ENCODE peak calls at places on chromosomes 2 and 18, in five cellular contexts. J, Z, A, M and F are unnamed samples.

GRCh38 chr18:7566244-7566586 is 901 bp upstream of the PTPRM start:
- DNase-seq in A (no peak), J (no peak), M (no peak), Z (no peak), F (no peak)

GRCh38 chr18:67199993-67200617 is 316.4 kb downstream of the DSEL start:
- DNase-seq in A (peak; percentile 53), M (peak; percentile 24), Z (peak; percentile 48), J (no peak), F (peak; percentile 11)

GRCh38 chr18:24396082-24396623 is 1.5 kb downstream of the OSBPL1A start:
- DNase-seq in M (no peak), J (no peak), Z (no peak), A (no peak), F (no peak)

GRCh38 chr18:44856157-44856556 is 175.5 kb downstream of the SETBP1 start:
- DNase-seq in J (no peak), M (no peak), A (no peak), Z (no peak), F (no peak)

GRCh38 chr18:50194623-50195532 is at the start of gene MYO5B:
- DNase-seq in J (peak; percentile 71), M (peak; percentile 44), A (peak; percentile 63), Z (peak; percentile 7), F (no peak)

GRCh38 chr18:48922801-48923730 is 27.7 kb downstream of the SMAD7 start:
- DNase-seq in M (peak; percentile 71), Z (no peak), J (peak; percentile 30), A (no peak), F (no peak)

GRCh38 chr2:88429929-88430328 is 22.6 kb downstream of the FOXI3 start:
- DNase-seq in A (no peak), J (no peak), M (peak; percentile 43), Z (no peak), F (no peak)

GRCh38 chr2:176473177-176473576 is 203.9 kb downstream of the MTX2 start:
- DNase-seq in M (no peak), J (no peak), Z (no peak), A (no peak), F (no peak)

GRCh38 chr2:65548571-65549261 is 116.3 kb upstream of the SPRED2 start:
- DNase-seq in M (no peak), Z (no peak), A (no peak), J (no peak), F (no peak)

GRCh38 chr2:165572155-165572554 is 102.7 kb downstream of the CSRNP3 start:
- DNase-seq in A (no peak), J (no peak), M (no peak), Z (no peak), F (no peak)

GRCh38 chr2:148813603-148814065 is 61.4 kb upstream of the KIF5C start:
- DNase-seq in M (peak; percentile 50), Z (no peak), A (no peak), J (peak; percentile 93), F (peak; percentile 76)

GRCh38 chr2:69975136-69975852 is 13.9 kb upstream of the ASPRV1 start:
- DNase-seq in J (no peak), A (no peak), M (peak; percentile 44), Z (no peak), F (no peak)

GRCh38 chr2:45330617-45331016 is 280.4 kb downstream of the SRBD1 start:
- DNase-seq in Z (peak; percentile 31), M (no peak), J (no peak), A (peak; percentile 54), F (no peak)

GRCh38 chr2:72457801-72458516 is 310.3 kb upstream of the CYP26B1 start:
- DNase-seq in Z (no peak), J (no peak), M (no peak), A (no peak), F (no peak)

GRCh38 chr2:1283856-1284255 is 129.4 kb upstream of the TPO start:
- DNase-seq in M (no peak), J (no peak), A (no peak), Z (no peak), F (no peak)

GRCh38 chr2:212337486-212338343 is 200.9 kb downstream of the ERBB4 start:
- DNase-seq in J (no peak), A (no peak), M (no peak), Z (no peak), F (no peak)

GRCh38 chr2:230906471-230907230 is 18.4 kb downstream of the GPR55 start:
- DNase-seq in Z (no peak), M (no peak), A (no peak), J (no peak), F (no peak)

GRCh38 chr18:58785171-58785805 is 79.4 kb upstream of the ZNF532 start:
- DNase-seq in J (no peak), A (no peak), M (no peak), Z (peak; percentile 98), F (no peak)

GRCh38 chr2:198615972-198616371 is 811.6 kb downstream of the PLCL1 start:
- DNase-seq in A (no peak), M (no peak), Z (no peak), J (no peak), F (no peak)

GRCh38 chr2:226873826-226874225 is 38.0 kb downstream of the RHBDD1 start:
- DNase-seq in Z (no peak), J (no peak), A (no peak), M (no peak), F (no peak)

GRCh38 chr2:194819367-194819766 is 837.7 kb upstream of the SLC39A10 start:
- DNase-seq in M (no peak), A (no peak), J (no peak), Z (no peak), F (no peak)

GRCh38 chr2:153101187-153101586 is 377.4 kb downstream of the RPRM start:
- DNase-seq in J (no peak), A (peak; percentile 23), Z (no peak), M (no peak), F (no peak)

GRCh38 chr2:136306801-136307200 is 188.9 kb upstream of the CXCR4 start:
- DNase-seq in J (no peak), M (no peak), Z (no peak), A (no peak), F (no peak)

GRCh38 chr2:104914509-104914908 is 60.6 kb downstream of the POU3F3 start:
- DNase-seq in Z (no peak), M (no peak), J (no peak), A (no peak), F (no peak)

GRCh38 chr2:239211391-239212094 is 189.3 kb downstream of the HDAC4 start:
- DNase-seq in M (no peak), A (no peak), J (no peak), Z (no peak), F (no peak)

DNA sequence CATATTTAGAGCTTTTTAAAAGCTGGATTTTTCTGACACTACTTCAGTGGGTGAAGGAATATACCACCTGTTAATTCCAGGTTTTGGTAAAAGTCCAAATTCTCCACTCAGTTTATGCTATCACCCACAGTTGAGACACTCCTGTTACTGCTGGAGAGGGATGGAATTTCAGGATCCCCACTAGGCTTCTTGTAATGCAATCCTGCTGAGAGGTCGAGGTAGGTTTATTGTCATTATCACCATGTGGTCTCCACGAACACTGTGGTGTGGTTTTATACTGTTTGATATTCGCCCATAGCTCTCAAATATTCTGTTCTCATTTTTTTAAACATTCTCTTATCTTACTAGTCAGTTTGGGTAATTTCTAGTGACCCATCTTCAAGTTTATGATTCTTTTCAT is 167.9 kb downstream of the CCDC102B start:
- DNase-seq in J (no peak), A (no peak), Z (no peak), M (no peak), F (no peak)
- TF ChIP-seq ESRRA in J (no peak), A (no peak), Z (no peak), M (no peak), F (no peak)

GRCh38 chr2:200025717-200026116 is 70.3 kb downstream of the MAIP1 start:
- DNase-seq in J (no peak), M (no peak), A (no peak), Z (no peak), F (no peak)

GRCh38 chr2:200022511-200022910 is 67.1 kb downstream of the MAIP1 start:
- DNase-seq in Z (no peak), A (no peak), J (no peak), M (no peak), F (no peak)

GRCh38 chr2:200023570-200023969 is 68.2 kb downstream of the MAIP1 start:
- DNase-seq in J (no peak), Z (no peak), M (no peak), A (no peak), F (no peak)

GRCh38 chr2:200026312-200026711 is 70.9 kb downstream of the MAIP1 start:
- DNase-seq in A (no peak), M (no peak), J (no peak), Z (no peak), F (no peak)

GRCh38 chr2:200021449-200022114 is 66.2 kb downstream of the MAIP1 start:
- DNase-seq in J (no peak), Z (no peak), A (no peak), M (no peak), F (no peak)
- TF ChIP-seq ESRRA in J (no peak), Z (no peak), A (no peak), M (no peak), F (no peak)

GRCh38 chr2:188734688-188735087 is 239.5 kb upstream of the COL3A1 start:
- DNase-seq in A (no peak), Z (no peak), J (peak; percentile 17), M (no peak), F (no peak)
- TF ChIP-seq ESRRA in A (no peak), Z (no peak), J (no peak), M (no peak), F (no peak)

GRCh38 chr2:145325485-145325884 is 805.6 kb upstream of the ZEB2 start:
- DNase-seq in Z (no peak), M (no peak), J (no peak), A (no peak), F (no peak)

GRCh38 chr2:145321344-145321743 is 801.4 kb upstream of the ZEB2 start:
- DNase-seq in M (no peak), J (no peak), Z (no peak), A (no peak), F (no peak)

GRCh38 chr2:145324748-145325147 is 804.8 kb upstream of the ZEB2 start:
- DNase-seq in J (no peak), Z (no peak), A (no peak), M (no peak), F (no peak)

DNA sequence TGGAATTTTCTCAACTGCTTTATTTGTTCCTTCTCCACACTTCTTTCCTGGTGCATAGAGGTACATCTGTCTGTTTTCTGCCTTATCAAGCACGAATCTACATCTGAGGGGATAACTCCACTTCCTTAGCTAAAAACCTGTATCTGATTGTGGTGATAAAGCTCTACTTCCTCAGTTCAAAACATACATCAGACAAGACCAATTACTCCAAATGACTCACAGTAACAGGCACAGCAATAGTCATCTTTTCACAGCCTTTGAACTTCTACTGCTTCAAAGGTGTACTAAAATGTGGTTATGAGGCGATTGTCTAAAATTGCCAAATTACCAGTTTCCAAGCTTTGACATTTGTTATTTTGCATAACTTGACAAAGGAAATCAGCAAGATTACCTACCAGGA is 803.6 kb upstream of the ZEB2 start:
- DNase-seq in A (no peak), M (no peak), Z (no peak), J (no peak), F (no peak)
- TF ChIP-seq ESRRA in A (no peak), M (no peak), Z (no peak), J (no peak), F (no peak)